ENCODE peak calls at places on chromosomes 4 and X, in nine cellular contexts. D is right cardiac atrium; B is T-helper 22 cell; Z is CD8-positive, alpha-beta T cell; O is AG08396; M is HCEC 1CT; V is retina; P is RPMI7951; S is GM12878. R is an unnamed sample.

GRCh38 chrX:147911192-147912022 is at the start of gene FMR1:
- DNase-seq in P (peak), B (peak), O (peak), D (peak), S (peak), V (peak), Z (peak), M (peak), R (peak)

GRCh38 chrX:139077303-139078131 is 366.0 kb upstream of the FGF13 start:
- DNase-seq in O (no peak), B (no peak), Z (no peak), P (peak), D (no peak), V (no peak), S (no peak), M (peak), R (no peak)

GRCh38 chr4:40264995-40265909 is 68.4 kb downstream of the RHOH start:
- DNase-seq in Z (peak), P (peak), D (peak), B (no peak), S (no peak), M (no peak), V (peak), O (no peak), R (no peak)

GRCh38 chr4:146124023-146124680 is 51.4 kb upstream of the LSM6 start:
- DNase-seq in M (no peak), S (no peak), V (no peak), O (no peak), P (no peak), D (no peak), B (no peak), Z (no peak), R (peak)

GRCh38 chr4:170089274-170089742 is 448 bp downstream of the AADAT start:
- DNase-seq in V (peak), D (peak), B (no peak), S (no peak), O (peak), P (peak), Z (no peak), M (peak), R (peak)

GRCh38 chrX:129701624-129702069 is 37.1 kb upstream of the XPNPEP2 start:
- DNase-seq in P (no peak), S (no peak), M (no peak), Z (no peak), D (peak), O (no peak), V (no peak), B (no peak), R (no peak)

GRCh38 chr4:153224474-153224873 is 20.2 kb downstream of the TRIM2 start:
- DNase-seq in O (no peak), B (no peak), S (no peak), D (no peak), M (no peak), Z (no peak), P (no peak), V (no peak), R (no peak)

GRCh38 chr4:100880012-100880411 is 362.2 kb upstream of the EMCN start:
- DNase-seq in D (no peak), P (no peak), B (no peak), O (no peak), V (no peak), M (no peak), S (no peak), Z (no peak), R (peak)

GRCh38 chrX:133606990-133607389 is 191.7 kb upstream of the GPC4 start:
- DNase-seq in P (no peak), O (no peak), B (no peak), D (no peak), M (no peak), S (no peak), V (no peak), Z (no peak), R (no peak)

GRCh38 chr4:143286733-143287570 is 49.7 kb upstream of the GAB1 start:
- DNase-seq in M (peak), O (peak), V (no peak), D (no peak), B (no peak), Z (no peak), S (no peak), P (no peak), R (no peak)

R was measured in left kidney.